ENCODE peak calls at places on chromosome 7, in seven cellular contexts. One of them, this sample, is unnamed.

GRCh38 chr7:30920584-30921539 is 9.2 kb downstream of the AQP1 start:
- DNase-seq in lower leg skin: no peak
- DNase-seq in body of pancreas: peak; percentile 14
- DNase-seq in transverse colon: peak; percentile 9
- DNase-seq in A549: peak; percentile 27
- DNase-seq in spleen: peak; percentile 54
- DNase-seq in prostate gland: no peak
- DNase-seq in this sample: peak; percentile 82

GRCh38 chr7:51276967-51277366 is 39.6 kb downstream of the COBL start:
- DNase-seq in lower leg skin: no peak
- DNase-seq in body of pancreas: no peak
- DNase-seq in transverse colon: no peak
- DNase-seq in A549: no peak
- DNase-seq in spleen: no peak
- DNase-seq in prostate gland: no peak
- DNase-seq in this sample: no peak

GRCh38 chr7:118478931-118479330 is 254.4 kb downstream of the ANKRD7 start:
- DNase-seq in lower leg skin: no peak
- DNase-seq in body of pancreas: no peak
- DNase-seq in transverse colon: no peak
- DNase-seq in A549: no peak
- DNase-seq in spleen: no peak
- DNase-seq in prostate gland: no peak
- DNase-seq in this sample: no peak

GRCh38 chr7:149229526-149229925 is 9.9 kb upstream of the ZNF212 start:
- DNase-seq in lower leg skin: no peak
- DNase-seq in body of pancreas: no peak
- DNase-seq in transverse colon: no peak
- DNase-seq in A549: no peak
- DNase-seq in spleen: peak; percentile 32
- DNase-seq in prostate gland: no peak
- DNase-seq in this sample: no peak

GRCh38 chr7:24723178-24723530 is 34.1 kb downstream of the GSDME start:
- DNase-seq in lower leg skin: no peak
- DNase-seq in body of pancreas: no peak
- DNase-seq in transverse colon: no peak
- DNase-seq in A549: no peak
- DNase-seq in spleen: peak; percentile 41
- DNase-seq in prostate gland: no peak
- DNase-seq in this sample: no peak

GRCh38 chr7:2619120-2619519 is 12.7 kb upstream of the TTYH3 start:
- DNase-seq in lower leg skin: no peak
- DNase-seq in body of pancreas: no peak
- DNase-seq in transverse colon: no peak
- DNase-seq in A549: no peak
- DNase-seq in spleen: no peak
- DNase-seq in prostate gland: no peak
- DNase-seq in this sample: no peak

GRCh38 chr7:44396931-44397525 is 71.6 kb upstream of the CAMK2B start:
- DNase-seq in lower leg skin: no peak
- DNase-seq in body of pancreas: no peak
- DNase-seq in transverse colon: no peak
- DNase-seq in A549: no peak
- DNase-seq in spleen: no peak
- DNase-seq in prostate gland: no peak
- DNase-seq in this sample: no peak

GRCh38 chr7:129434846-129435318 is 650 bp downstream of the STRIP2 start:
- DNase-seq in lower leg skin: no peak
- DNase-seq in body of pancreas: peak; percentile 12
- DNase-seq in transverse colon: peak; percentile 7
- DNase-seq in A549: no peak
- DNase-seq in spleen: peak; percentile 79
- DNase-seq in prostate gland: no peak
- DNase-seq in this sample: peak; percentile 47

GRCh38 chr7:98254951-98255610 is 3.0 kb upstream of the TECPR1 start:
- DNase-seq in lower leg skin: no peak
- DNase-seq in body of pancreas: no peak
- DNase-seq in transverse colon: no peak
- DNase-seq in A549: no peak
- DNase-seq in spleen: no peak
- DNase-seq in prostate gland: no peak
- DNase-seq in this sample: peak; percentile 58

GRCh38 chr7:51034531-51035264 is 252.0 kb upstream of the GRB10 start:
- DNase-seq in lower leg skin: no peak
- DNase-seq in body of pancreas: peak; percentile 71
- DNase-seq in transverse colon: no peak
- DNase-seq in A549: peak; percentile 27
- DNase-seq in spleen: no peak
- DNase-seq in prostate gland: no peak
- DNase-seq in this sample: no peak

GRCh38 chr7:80244206-80244956 is 109.8 kb downstream of the GNAI1 start:
- DNase-seq in lower leg skin: no peak
- DNase-seq in body of pancreas: no peak
- DNase-seq in transverse colon: no peak
- DNase-seq in A549: no peak
- DNase-seq in spleen: no peak
- DNase-seq in prostate gland: no peak
- DNase-seq in this sample: no peak

GRCh38 chr7:31416381-31416780 is 75.9 kb upstream of the NEUROD6 start:
- DNase-seq in lower leg skin: no peak
- DNase-seq in body of pancreas: no peak
- DNase-seq in transverse colon: no peak
- DNase-seq in A549: no peak
- DNase-seq in spleen: no peak
- DNase-seq in prostate gland: no peak
- DNase-seq in this sample: no peak

GRCh38 chr7:21939136-21939857 is 6.4 kb downstream of the CDCA7L start:
- DNase-seq in lower leg skin: no peak
- DNase-seq in body of pancreas: no peak
- DNase-seq in transverse colon: no peak
- DNase-seq in A549: no peak
- DNase-seq in spleen: no peak
- DNase-seq in prostate gland: no peak
- DNase-seq in this sample: no peak

GRCh38 chr7:158124671-158125079 is 462.9 kb downstream of the PTPRN2 start:
- DNase-seq in lower leg skin: no peak
- DNase-seq in body of pancreas: no peak
- DNase-seq in transverse colon: no peak
- DNase-seq in A549: no peak
- DNase-seq in spleen: peak; percentile 72
- DNase-seq in prostate gland: no peak
- DNase-seq in this sample: no peak

GRCh38 chr7:7970620-7971307 is 2.2 kb downstream of the GLCCI1 start:
- DNase-seq in lower leg skin: no peak
- DNase-seq in body of pancreas: no peak
- DNase-seq in transverse colon: no peak
- DNase-seq in A549: no peak
- DNase-seq in spleen: no peak
- DNase-seq in prostate gland: no peak
- DNase-seq in this sample: peak; percentile 51

GRCh38 chr7:106193661-106194060 is 81.5 kb upstream of the SYPL1 start:
- DNase-seq in lower leg skin: no peak
- DNase-seq in body of pancreas: no peak
- DNase-seq in transverse colon: no peak
- DNase-seq in A549: no peak
- DNase-seq in spleen: no peak
- DNase-seq in prostate gland: no peak
- DNase-seq in this sample: no peak

GRCh38 chr7:140039896-140040295 is 22.9 kb downstream of the PARP12 start:
- DNase-seq in lower leg skin: no peak
- DNase-seq in body of pancreas: no peak
- DNase-seq in transverse colon: no peak
- DNase-seq in A549: no peak
- DNase-seq in spleen: no peak
- DNase-seq in prostate gland: no peak
- DNase-seq in this sample: no peak

GRCh38 chr7:15686209-15686956 is at the start of gene MEOX2:
- DNase-seq in lower leg skin: peak; percentile 62
- DNase-seq in body of pancreas: peak; percentile 39
- DNase-seq in transverse colon: peak; percentile 44
- DNase-seq in A549: peak; percentile 10
- DNase-seq in spleen: no peak
- DNase-seq in prostate gland: no peak
- DNase-seq in this sample: no peak

GRCh38 chr7:30728591-30729100 is 23.3 kb upstream of the INMT start:
- DNase-seq in lower leg skin: no peak
- DNase-seq in body of pancreas: no peak
- DNase-seq in transverse colon: no peak
- DNase-seq in A549: no peak
- DNase-seq in spleen: peak; percentile 51
- DNase-seq in prostate gland: no peak
- DNase-seq in this sample: no peak

DNA sequence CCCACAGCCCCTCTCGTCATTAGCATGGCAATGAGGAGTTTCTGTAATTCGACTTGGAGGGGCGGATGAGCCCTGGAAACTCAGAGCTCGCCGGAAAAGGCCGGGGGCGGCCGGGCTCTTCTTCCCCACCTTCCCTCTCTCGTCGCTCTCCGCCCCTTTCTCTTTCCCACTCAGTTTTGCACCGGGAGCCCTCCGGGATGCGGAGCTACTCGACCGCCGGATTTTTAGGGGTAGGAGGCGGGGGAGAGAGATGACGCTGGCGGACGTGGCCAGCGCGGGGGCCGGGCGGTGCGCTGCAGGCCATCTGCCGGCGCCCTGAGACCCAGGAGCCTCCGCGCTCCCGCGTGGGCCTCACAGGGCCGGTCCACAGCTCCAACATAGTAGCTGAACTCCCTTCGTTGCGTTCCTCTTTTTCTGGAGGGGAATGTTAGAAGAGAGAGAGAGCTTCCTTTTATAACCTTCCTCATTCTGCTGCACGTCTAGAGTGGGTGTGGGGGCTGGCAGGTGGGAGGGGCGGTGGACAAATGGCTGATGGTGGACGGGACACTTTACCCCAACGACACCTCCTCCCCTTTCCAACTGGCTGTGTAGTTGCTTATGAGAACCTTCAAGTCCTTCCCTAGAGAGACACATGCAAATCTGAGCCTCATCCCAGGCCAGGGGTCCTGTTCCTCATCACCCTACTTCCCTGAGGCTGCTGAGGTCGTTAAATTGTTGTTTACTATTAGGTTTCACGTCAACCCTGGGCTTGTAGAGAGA is 1.1 kb upstream of the HOXA1 start:
- DNase-seq in lower leg skin: no peak
- DNase-seq in body of pancreas: no peak
- DNase-seq in transverse colon: peak; percentile 52
- DNase-seq in A549: no peak
- DNase-seq in spleen: peak; percentile 88
- DNase-seq in prostate gland: no peak
- DNase-seq in this sample: no peak
- TF ChIP-seq POLR2A in lower leg skin: no peak
- TF ChIP-seq POLR2A in body of pancreas: no peak
- TF ChIP-seq POLR2A in transverse colon: no peak
- TF ChIP-seq POLR2A in A549: no peak
- TF ChIP-seq POLR2A in spleen: no peak
- TF ChIP-seq POLR2A in prostate gland: no peak
- TF ChIP-seq POLR2A in this sample: no peak

GRCh38 chr7:137880432-137880831 is 33.7 kb upstream of the DGKI start:
- DNase-seq in lower leg skin: no peak
- DNase-seq in body of pancreas: no peak
- DNase-seq in transverse colon: no peak
- DNase-seq in A549: no peak
- DNase-seq in spleen: no peak
- DNase-seq in prostate gland: no peak
- DNase-seq in this sample: no peak

GRCh38 chr7:137879357-137880158 is 32.8 kb upstream of the DGKI start:
- DNase-seq in lower leg skin: no peak
- DNase-seq in body of pancreas: no peak
- DNase-seq in transverse colon: no peak
- DNase-seq in A549: no peak
- DNase-seq in spleen: peak; percentile 70
- DNase-seq in prostate gland: no peak
- DNase-seq in this sample: no peak

GRCh38 chr7:137882806-137883205 is 36.0 kb upstream of the DGKI start:
- DNase-seq in lower leg skin: no peak
- DNase-seq in body of pancreas: no peak
- DNase-seq in transverse colon: no peak
- DNase-seq in A549: no peak
- DNase-seq in spleen: no peak
- DNase-seq in prostate gland: no peak
- DNase-seq in this sample: no peak

GRCh38 chr7:137881607-137882260 is 35.0 kb upstream of the DGKI start:
- DNase-seq in lower leg skin: no peak
- DNase-seq in body of pancreas: no peak
- DNase-seq in transverse colon: no peak
- DNase-seq in A549: no peak
- DNase-seq in spleen: no peak
- DNase-seq in prostate gland: no peak
- DNase-seq in this sample: no peak

GRCh38 chr7:137882261-137882668 is 35.5 kb upstream of the DGKI start:
- DNase-seq in lower leg skin: no peak
- DNase-seq in body of pancreas: no peak
- DNase-seq in transverse colon: no peak
- DNase-seq in A549: peak; percentile 74
- DNase-seq in spleen: no peak
- DNase-seq in prostate gland: no peak
- DNase-seq in this sample: no peak
- TF ChIP-seq POLR2A in lower leg skin: no peak
- TF ChIP-seq POLR2A in body of pancreas: no peak
- TF ChIP-seq POLR2A in transverse colon: no peak
- TF ChIP-seq POLR2A in A549: no peak
- TF ChIP-seq POLR2A in spleen: no peak
- TF ChIP-seq POLR2A in prostate gland: no peak
- TF ChIP-seq POLR2A in this sample: no peak

GRCh38 chr7:34728156-34728555 is 70.1 kb downstream of the NPSR1 start:
- DNase-seq in lower leg skin: no peak
- DNase-seq in body of pancreas: no peak
- DNase-seq in transverse colon: no peak
- DNase-seq in A549: no peak
- DNase-seq in spleen: no peak
- DNase-seq in prostate gland: no peak
- DNase-seq in this sample: no peak
- TF ChIP-seq POLR2A in lower leg skin: no peak
- TF ChIP-seq POLR2A in body of pancreas: no peak
- TF ChIP-seq POLR2A in transverse colon: no peak
- TF ChIP-seq POLR2A in A549: no peak
- TF ChIP-seq POLR2A in spleen: no peak
- TF ChIP-seq POLR2A in prostate gland: no peak
- TF ChIP-seq POLR2A in this sample: no peak

GRCh38 chr7:41702635-41703371 is at the start of gene INHBA:
- DNase-seq in lower leg skin: no peak
- DNase-seq in body of pancreas: no peak
- DNase-seq in transverse colon: no peak
- DNase-seq in A549: peak; percentile 3
- DNase-seq in spleen: no peak
- DNase-seq in prostate gland: no peak
- DNase-seq in this sample: no peak

GRCh38 chr7:41709621-41710020 is 6.7 kb upstream of the INHBA start:
- DNase-seq in lower leg skin: no peak
- DNase-seq in body of pancreas: no peak
- DNase-seq in transverse colon: no peak
- DNase-seq in A549: no peak
- DNase-seq in spleen: no peak
- DNase-seq in prostate gland: no peak
- DNase-seq in this sample: no peak

GRCh38 chr7:41708621-41709358 is 5.9 kb upstream of the INHBA start:
- DNase-seq in lower leg skin: no peak
- DNase-seq in body of pancreas: no peak
- DNase-seq in transverse colon: no peak
- DNase-seq in A549: no peak
- DNase-seq in spleen: no peak
- DNase-seq in prostate gland: no peak
- DNase-seq in this sample: no peak

GRCh38 chr7:41705109-41705871 is 2.4 kb upstream of the INHBA start:
- DNase-seq in lower leg skin: peak; percentile 66
- DNase-seq in body of pancreas: peak; percentile 91
- DNase-seq in transverse colon: peak; percentile 90
- DNase-seq in A549: peak; percentile 73
- DNase-seq in spleen: peak; percentile 97
- DNase-seq in prostate gland: peak; percentile 77
- DNase-seq in this sample: peak; percentile 26

GRCh38 chr7:41706228-41706930 is 3.5 kb upstream of the INHBA start:
- DNase-seq in lower leg skin: no peak
- DNase-seq in body of pancreas: no peak
- DNase-seq in transverse colon: no peak
- DNase-seq in A549: no peak
- DNase-seq in spleen: no peak
- DNase-seq in prostate gland: no peak
- DNase-seq in this sample: no peak
- TF ChIP-seq POLR2A in lower leg skin: no peak
- TF ChIP-seq POLR2A in body of pancreas: no peak
- TF ChIP-seq POLR2A in transverse colon: no peak
- TF ChIP-seq POLR2A in A549: no peak
- TF ChIP-seq POLR2A in spleen: no peak
- TF ChIP-seq POLR2A in prostate gland: no peak
- TF ChIP-seq POLR2A in this sample: no peak